ENCODE peak calls at places on chromosomes 12 and 14, in seven cellular contexts. One of them, this sample, is unnamed. For H3K4me1 and H3K9me3, the result is how much of the 10 kb centered on the place peaks cover.

GRCh38 chr14:21268612-21269251 is 510 bp downstream of the HNRNPC start:
- DNase-seq in lung: no peak
- DNase-seq in sigmoid colon: no peak
- DNase-seq in A673: peak
- DNase-seq in heart left ventricle: no peak
- DNase-seq in upper lobe of right lung: no peak
- DNase-seq in CD4-positive, alpha-beta memory T cell: peak
- DNase-seq in this sample: no peak

GRCh38 chr14:34782031-34782430 is 67.6 kb upstream of the CFL2 start:
- DNase-seq in lung: no peak
- DNase-seq in sigmoid colon: no peak
- DNase-seq in A673: no peak
- DNase-seq in upper lobe of right lung: no peak
- DNase-seq in heart left ventricle: no peak
- DNase-seq in CD4-positive, alpha-beta memory T cell: no peak
- DNase-seq in this sample: no peak

GRCh38 chr14:104715416-104715815 is 8.6 kb upstream of the ADSS1 start:
- DNase-seq in heart left ventricle: no peak
- DNase-seq in CD4-positive, alpha-beta memory T cell: no peak
- DNase-seq in lung: no peak
- DNase-seq in sigmoid colon: no peak
- DNase-seq in A673: no peak
- DNase-seq in upper lobe of right lung: no peak
- DNase-seq in this sample: no peak

GRCh38 chr12:19220205-19220604 is 90.7 kb downstream of the PLEKHA5 start:
- DNase-seq in CD4-positive, alpha-beta memory T cell: no peak
- DNase-seq in sigmoid colon: no peak
- DNase-seq in upper lobe of right lung: no peak
- DNase-seq in lung: no peak
- DNase-seq in A673: peak
- DNase-seq in heart left ventricle: no peak
- DNase-seq in this sample: no peak

GRCh38 chr14:103563089-103563620 is 395 bp downstream of the COA8 start:
- DNase-seq in lung: peak
- DNase-seq in CD4-positive, alpha-beta memory T cell: peak
- DNase-seq in sigmoid colon: peak
- DNase-seq in heart left ventricle: no peak
- DNase-seq in A673: no peak
- DNase-seq in upper lobe of right lung: no peak
- DNase-seq in this sample: no peak

GRCh38 chr14:58533417-58533816 is 104.3 kb upstream of the DACT1 start:
- DNase-seq in heart left ventricle: peak
- DNase-seq in CD4-positive, alpha-beta memory T cell: no peak
- DNase-seq in upper lobe of right lung: no peak
- DNase-seq in lung: no peak
- DNase-seq in sigmoid colon: no peak
- DNase-seq in A673: peak
- DNase-seq in this sample: no peak

GRCh38 chr14:106141242-106142220 is 615.1 kb downstream of the TMEM121 start:
- DNase-seq in A673: peak
- DNase-seq in lung: no peak
- DNase-seq in upper lobe of right lung: no peak
- DNase-seq in sigmoid colon: no peak
- DNase-seq in heart left ventricle: no peak
- DNase-seq in CD4-positive, alpha-beta memory T cell: peak
- DNase-seq in this sample: peak

GRCh38 chr14:28785096-28785952 is 18.7 kb downstream of the FOXG1 start:
- DNase-seq in upper lobe of right lung: no peak
- DNase-seq in sigmoid colon: no peak
- DNase-seq in A673: peak
- DNase-seq in CD4-positive, alpha-beta memory T cell: no peak
- DNase-seq in heart left ventricle: no peak
- DNase-seq in lung: no peak
- DNase-seq in this sample: no peak

GRCh38 chr12:4975574-4975973 is 65.9 kb downstream of the KCNA1 start:
- DNase-seq in CD4-positive, alpha-beta memory T cell: no peak
- DNase-seq in sigmoid colon: no peak
- DNase-seq in heart left ventricle: no peak
- DNase-seq in A673: peak
- DNase-seq in lung: no peak
- DNase-seq in upper lobe of right lung: peak
- DNase-seq in this sample: no peak

GRCh38 chr12:42474391-42474790 is 115.2 kb downstream of the PRICKLE1 start:
- DNase-seq in upper lobe of right lung: no peak
- DNase-seq in CD4-positive, alpha-beta memory T cell: no peak
- DNase-seq in lung: no peak
- DNase-seq in sigmoid colon: no peak
- DNase-seq in A673: no peak
- DNase-seq in heart left ventricle: no peak
- DNase-seq in this sample: no peak

GRCh38 chr12:49791700-49792099 is 36.5 kb downstream of the NCKAP5L start:
- DNase-seq in sigmoid colon: no peak
- DNase-seq in A673: no peak
- DNase-seq in lung: no peak
- DNase-seq in CD4-positive, alpha-beta memory T cell: no peak
- DNase-seq in heart left ventricle: no peak
- DNase-seq in upper lobe of right lung: no peak
- DNase-seq in this sample: no peak

GRCh38 chr12:113159937-113160336 is 10.4 kb downstream of the CFAP73 start:
- DNase-seq in lung: no peak
- DNase-seq in upper lobe of right lung: no peak
- DNase-seq in CD4-positive, alpha-beta memory T cell: no peak
- DNase-seq in A673: no peak
- DNase-seq in heart left ventricle: no peak
- DNase-seq in sigmoid colon: no peak
- DNase-seq in this sample: no peak

GRCh38 chr12:1108276-1108675 is 117.3 kb downstream of the ERC1 start:
- DNase-seq in lung: no peak
- DNase-seq in CD4-positive, alpha-beta memory T cell: no peak
- DNase-seq in heart left ventricle: no peak
- DNase-seq in A673: no peak
- DNase-seq in upper lobe of right lung: no peak
- DNase-seq in sigmoid colon: no peak
- DNase-seq in this sample: peak

GRCh38 chr14:70698288-70698687 is 56.6 kb downstream of the TTC9 start:
- DNase-seq in upper lobe of right lung: no peak
- DNase-seq in CD4-positive, alpha-beta memory T cell: no peak
- DNase-seq in lung: no peak
- DNase-seq in sigmoid colon: no peak
- DNase-seq in heart left ventricle: no peak
- DNase-seq in A673: no peak
- DNase-seq in this sample: no peak

GRCh38 chr14:103538291-103539055 is 9.5 kb downstream of the TRMT61A start:
- DNase-seq in lung: no peak
- DNase-seq in CD4-positive, alpha-beta memory T cell: no peak
- DNase-seq in heart left ventricle: peak
- DNase-seq in sigmoid colon: peak
- DNase-seq in upper lobe of right lung: no peak
- DNase-seq in A673: no peak
- DNase-seq in this sample: no peak

DNA sequence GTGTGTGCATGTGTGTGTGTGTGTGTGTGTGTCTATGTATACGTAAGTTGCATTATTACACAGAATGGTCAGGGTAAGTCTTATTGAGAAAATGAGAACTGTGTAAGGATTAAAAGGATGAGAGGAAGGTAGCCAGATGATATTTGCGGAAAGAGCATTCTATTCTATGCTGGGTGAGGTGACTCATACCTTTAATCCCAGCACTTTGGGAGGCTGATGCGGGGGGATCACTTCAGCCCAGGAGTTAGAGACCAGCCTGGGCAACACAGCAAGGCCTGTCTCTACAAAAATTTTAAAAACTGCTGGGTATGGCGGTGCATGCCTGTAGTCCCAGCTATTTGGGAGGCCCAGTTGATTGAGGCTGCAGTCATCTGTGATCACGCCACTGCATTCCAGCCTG is 103.7 kb downstream of the SLC38A1 start:
- DNase-seq in CD4-positive, alpha-beta memory T cell: no peak
- DNase-seq in A673: no peak
- DNase-seq in heart left ventricle: no peak
- DNase-seq in upper lobe of right lung: no peak
- DNase-seq in lung: no peak
- DNase-seq in sigmoid colon: no peak
- DNase-seq in this sample: no peak
- H3K4me3 ChIP-seq in CD4-positive, alpha-beta memory T cell: no peak
- H3K4me3 ChIP-seq in A673: no peak
- H3K4me3 ChIP-seq in heart left ventricle: no peak
- H3K4me3 ChIP-seq in upper lobe of right lung: no peak
- H3K4me3 ChIP-seq in lung: no peak
- H3K4me3 ChIP-seq in sigmoid colon: no peak
- H3K4me3 ChIP-seq in this sample: no peak

GRCh38 chr12:132415456-132416120 is 74.4 kb upstream of the FBRSL1 start:
- DNase-seq in upper lobe of right lung: no peak
- DNase-seq in sigmoid colon: no peak
- DNase-seq in A673: no peak
- DNase-seq in CD4-positive, alpha-beta memory T cell: no peak
- DNase-seq in lung: no peak
- DNase-seq in heart left ventricle: no peak
- DNase-seq in this sample: no peak

GRCh38 chr12:132416121-132416673 is 73.8 kb upstream of the FBRSL1 start:
- DNase-seq in A673: no peak
- DNase-seq in upper lobe of right lung: no peak
- DNase-seq in CD4-positive, alpha-beta memory T cell: no peak
- DNase-seq in lung: no peak
- DNase-seq in heart left ventricle: no peak
- DNase-seq in sigmoid colon: no peak
- DNase-seq in this sample: no peak

GRCh38 chr12:132416827-132417226 is 73.1 kb upstream of the FBRSL1 start:
- DNase-seq in lung: no peak
- DNase-seq in A673: no peak
- DNase-seq in sigmoid colon: no peak
- DNase-seq in CD4-positive, alpha-beta memory T cell: no peak
- DNase-seq in heart left ventricle: no peak
- DNase-seq in upper lobe of right lung: no peak
- DNase-seq in this sample: no peak

GRCh38 chr12:132413931-132414588 is 75.9 kb upstream of the FBRSL1 start:
- DNase-seq in CD4-positive, alpha-beta memory T cell: no peak
- DNase-seq in lung: no peak
- DNase-seq in A673: peak
- DNase-seq in heart left ventricle: no peak
- DNase-seq in sigmoid colon: no peak
- DNase-seq in upper lobe of right lung: no peak
- DNase-seq in this sample: no peak

DNA sequence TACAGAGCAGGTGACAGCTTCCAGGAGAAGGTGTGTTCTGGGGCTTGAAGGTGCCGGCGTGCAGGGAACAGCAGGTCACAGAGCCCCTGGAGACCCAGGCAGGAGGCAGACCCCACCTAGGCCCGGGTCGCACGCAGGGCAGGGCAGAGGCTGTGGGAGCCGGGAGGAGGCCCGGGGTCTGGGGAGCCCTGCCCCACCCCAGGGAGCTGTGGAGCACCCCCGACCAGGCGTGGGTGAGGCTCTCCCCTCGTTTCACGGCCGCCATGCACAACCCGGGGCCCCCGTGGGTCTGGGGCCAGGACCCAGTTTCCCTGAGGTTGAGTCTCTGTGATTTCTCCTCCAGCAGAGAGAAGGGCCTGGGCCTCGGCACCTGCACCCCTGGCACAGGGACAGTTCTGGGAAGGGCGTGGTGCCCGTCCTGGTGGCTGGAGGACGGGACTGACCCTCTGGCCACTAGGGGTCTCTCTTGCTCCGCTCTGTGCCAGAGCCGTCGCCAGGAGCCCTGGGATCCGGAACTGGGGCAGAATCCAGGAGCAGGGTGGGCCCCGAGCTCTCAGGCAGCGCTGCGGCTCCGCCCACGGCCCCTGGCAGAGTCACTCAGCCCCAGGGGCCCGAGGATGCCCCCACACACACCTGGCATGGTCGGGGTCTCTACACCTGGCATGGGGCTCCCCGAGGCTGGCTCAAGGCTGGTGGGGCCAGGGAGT is 75.2 kb upstream of the FBRSL1 start:
- DNase-seq in CD4-positive, alpha-beta memory T cell: peak
- DNase-seq in heart left ventricle: peak
- DNase-seq in lung: peak
- DNase-seq in A673: peak
- DNase-seq in sigmoid colon: peak
- DNase-seq in upper lobe of right lung: peak
- DNase-seq in this sample: peak
- H3K4me1 ChIP-seq in CD4-positive, alpha-beta memory T cell: under half
- H3K4me1 ChIP-seq in heart left ventricle: under half
- H3K4me1 ChIP-seq in lung: under half
- H3K4me1 ChIP-seq in A673: under half
- H3K4me1 ChIP-seq in sigmoid colon: under half
- H3K4me1 ChIP-seq in upper lobe of right lung: under half
- H3K4me1 ChIP-seq in this sample: under half

DNA sequence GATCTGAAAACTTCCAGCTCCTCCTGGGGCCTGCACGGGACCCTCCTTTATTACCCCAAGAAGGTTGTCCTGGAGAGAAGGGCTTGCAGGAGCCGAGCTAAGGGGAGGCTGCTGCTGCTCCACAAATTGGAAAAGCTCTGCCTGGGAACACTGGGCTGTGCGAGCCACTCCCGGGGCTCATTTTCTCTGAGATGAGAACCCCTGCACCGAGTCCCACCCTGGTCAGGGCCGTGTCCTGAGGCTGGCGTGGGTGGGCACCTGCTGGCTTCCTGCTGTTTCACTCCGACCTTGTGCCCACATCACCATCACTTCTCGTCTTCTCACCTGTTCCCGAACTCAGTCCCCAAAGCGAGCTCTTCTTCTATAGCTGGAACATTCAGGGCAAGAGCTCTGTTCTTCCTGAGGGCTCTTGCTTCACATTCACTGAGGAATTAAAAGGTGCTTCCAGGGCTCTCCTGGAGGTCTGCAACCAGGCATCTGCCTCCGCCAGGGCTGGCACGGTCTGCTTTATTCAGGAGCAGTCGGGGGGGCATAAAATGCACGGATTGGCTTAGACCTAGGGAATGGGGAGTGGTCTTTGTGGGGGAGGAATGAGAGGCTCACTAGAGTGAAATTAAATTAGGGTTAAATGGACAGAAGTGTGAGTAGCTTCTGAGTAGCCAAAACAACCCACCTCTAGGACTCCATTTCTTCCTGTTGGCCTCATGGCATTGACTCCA is 98.5 kb downstream of the ADGRD1 start:
- DNase-seq in lung: no peak
- DNase-seq in upper lobe of right lung: no peak
- DNase-seq in CD4-positive, alpha-beta memory T cell: no peak
- DNase-seq in heart left ventricle: no peak
- DNase-seq in sigmoid colon: no peak
- DNase-seq in A673: no peak
- DNase-seq in this sample: no peak
- H3K9me3 ChIP-seq in lung: under half
- H3K9me3 ChIP-seq in upper lobe of right lung: under half
- H3K9me3 ChIP-seq in CD4-positive, alpha-beta memory T cell: under half
- H3K9me3 ChIP-seq in heart left ventricle: under half
- H3K9me3 ChIP-seq in sigmoid colon: under half
- H3K9me3 ChIP-seq in A673: under half
- H3K9me3 ChIP-seq in this sample: under half

DNA sequence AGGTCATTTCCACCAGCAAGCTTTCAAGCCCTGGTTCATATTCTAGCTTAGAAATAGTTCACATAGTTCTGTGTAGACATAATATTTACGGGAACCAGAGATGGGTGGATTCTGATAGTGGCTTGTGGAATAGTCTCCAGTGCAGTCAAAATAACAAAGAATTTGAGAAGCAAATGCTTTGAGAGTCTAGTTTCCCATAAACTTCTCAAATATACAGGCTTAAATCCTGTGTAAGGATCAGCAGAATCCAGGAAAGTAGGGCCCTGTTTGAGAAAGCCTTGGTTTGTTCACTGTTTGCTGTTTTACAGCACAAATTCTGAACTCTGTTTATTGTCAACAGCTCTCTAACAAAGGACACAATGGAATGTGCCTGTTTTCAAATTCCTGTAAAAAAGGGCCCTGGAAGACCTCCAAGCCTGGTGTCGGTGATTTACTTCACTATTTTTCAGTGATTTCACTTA is 11.5 kb upstream of the FOS start:
- DNase-seq in upper lobe of right lung: no peak
- DNase-seq in lung: no peak
- DNase-seq in CD4-positive, alpha-beta memory T cell: no peak
- DNase-seq in heart left ventricle: no peak
- DNase-seq in A673: peak
- DNase-seq in sigmoid colon: no peak
- DNase-seq in this sample: no peak
- H3K4me3 ChIP-seq in upper lobe of right lung: no peak
- H3K4me3 ChIP-seq in lung: no peak
- H3K4me3 ChIP-seq in CD4-positive, alpha-beta memory T cell: no peak
- H3K4me3 ChIP-seq in heart left ventricle: no peak
- H3K4me3 ChIP-seq in A673: no peak
- H3K4me3 ChIP-seq in sigmoid colon: no peak
- H3K4me3 ChIP-seq in this sample: no peak